ENCODE peak calls at places on chromosomes 11 and 22, in four cellular contexts. A is tibial artery; U is CD8-positive, alpha-beta T cell; H is GM12865. Y is an unnamed sample.

GRCh38 chr11:96054870-96055705 is 131.2 kb upstream of the MTMR2 start:
- DNase-seq in A (no peak), U (no peak), H (peak), Y (no peak)

GRCh38 chr11:34124885-34125668 is 19.6 kb downstream of the NAT10 start:
- DNase-seq in A (no peak), U (no peak), H (no peak), Y (no peak)

GRCh38 chr22:20865331-20865730 is 6.5 kb downstream of the SNAP29 start:
- DNase-seq in A (no peak), U (no peak), H (no peak), Y (no peak)

GRCh38 chr11:33997473-33998347 is 53.8 kb upstream of the CAPRIN1 start:
- DNase-seq in A (no peak), U (no peak), H (no peak), Y (no peak)

GRCh38 chr11:71442123-71442522 is 6.1 kb downstream of the DHCR7 start:
- DNase-seq in A (no peak), U (no peak), H (no peak), Y (peak)

GRCh38 chr11:70049045-70049444 is 29.1 kb upstream of the ANO1 start:
- DNase-seq in A (no peak), U (no peak), H (no peak), Y (no peak)

GRCh38 chr22:44472583-44472982 is 25.4 kb downstream of the RTL6 start:
- DNase-seq in A (no peak), U (no peak), H (no peak), Y (no peak)

GRCh38 chr11:68659158-68659921 is 25.0 kb upstream of the GAL start:
- DNase-seq in A (peak), U (no peak), H (no peak), Y (no peak)

GRCh38 chr11:111922803-111923202 is 4.1 kb downstream of the C11orf52 start:
- DNase-seq in A (peak), U (no peak), H (no peak), Y (no peak)

GRCh38 chr11:32829157-32829679 is 509 bp upstream of the PRRG4 start:
- DNase-seq in A (no peak), U (no peak), H (peak), Y (peak)

GRCh38 chr11:11982975-11983374 is 25.5 kb downstream of the DKK3 start:
- DNase-seq in A (no peak), U (no peak), H (no peak), Y (no peak)

GRCh38 chr22:42805016-42805997 is 51.8 kb downstream of the ARFGAP3 start:
- DNase-seq in A (no peak), U (no peak), H (no peak), Y (no peak)

GRCh38 chr11:131888230-131888826 is 517.9 kb downstream of the NTM start:
- DNase-seq in A (no peak), U (no peak), H (no peak), Y (no peak)

GRCh38 chr11:119874660-119875238 is 145.7 kb upstream of the NECTIN1 start:
- DNase-seq in A (no peak), U (no peak), H (no peak), Y (no peak)

GRCh38 chr11:221539-221938 is 14.0 kb downstream of the RIC8A start:
- DNase-seq in A (no peak), U (no peak), H (no peak), Y (no peak)

GRCh38 chr11:127994736-127995135 is 592.6 kb downstream of the ETS1 start:
- DNase-seq in A (no peak), U (no peak), H (no peak), Y (no peak)

GRCh38 chr22:46783721-46784120 is 21.3 kb downstream of the TBC1D22A start:
- DNase-seq in A (no peak), U (no peak), H (no peak), Y (no peak)

GRCh38 chr11:73520358-73521061 is 77.4 kb downstream of the FAM168A start:
- DNase-seq in A (no peak), U (no peak), H (peak), Y (no peak)

GRCh38 chr22:32684148-32684821 is 117.2 kb upstream of the TIMP3 start:
- DNase-seq in A (no peak), U (no peak), H (no peak), Y (no peak)

GRCh38 chr22:46910624-46911023 is 148.2 kb downstream of the TBC1D22A start:
- DNase-seq in A (no peak), U (no peak), H (no peak), Y (no peak)

GRCh38 chr11:124086447-124086846 is 28.8 kb upstream of the VWA5A start:
- DNase-seq in A (no peak), U (no peak), H (no peak), Y (no peak)

GRCh38 chr11:126886636-126887035 is 113.9 kb downstream of the KIRREL3 start:
- DNase-seq in A (no peak), U (no peak), H (no peak), Y (no peak)

GRCh38 chr11:34192481-34193401 is 87.3 kb downstream of the NAT10 start:
- DNase-seq in A (peak), U (no peak), H (peak), Y (no peak)

GRCh38 chr11:70566768-70567530 is 168.6 kb downstream of the CTTN start:
- DNase-seq in A (no peak), U (no peak), H (no peak), Y (peak)

GRCh38 chr22:39765029-39765428 is 128.5 kb downstream of the ENTHD1 start:
- DNase-seq in A (no peak), U (no peak), H (no peak), Y (no peak)

GRCh38 chr22:37623075-37624016 is 14.7 kb downstream of the GGA1 start:
- DNase-seq in A (no peak), U (peak), H (peak), Y (peak)

GRCh38 chr22:39699631-39700348 is 129.2 kb downstream of the CACNA1I start:
- DNase-seq in A (no peak), U (no peak), H (no peak), Y (no peak)

GRCh38 chr11:689630-690029 is 5.4 kb downstream of the DEAF1 start:
- DNase-seq in A (no peak), U (no peak), H (no peak), Y (no peak)

DNA sequence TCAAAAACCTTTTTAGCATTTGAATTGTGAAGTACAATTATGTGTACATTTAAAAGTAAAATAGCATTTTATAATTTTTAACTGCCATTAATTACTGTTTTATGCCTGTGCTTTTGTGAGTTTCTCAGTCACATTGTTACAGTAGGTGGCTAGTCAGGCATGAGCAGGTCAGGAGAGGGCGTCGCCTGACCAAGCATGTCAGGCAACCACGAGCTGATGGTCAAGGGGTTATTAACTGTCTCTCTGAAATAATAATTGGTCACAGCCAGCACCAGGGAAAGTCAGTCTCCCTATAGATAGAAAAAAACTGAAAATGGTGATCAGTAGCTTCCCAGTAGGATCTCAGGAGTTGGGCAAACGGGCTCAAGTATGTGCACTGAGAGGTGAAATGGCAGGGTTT is 19.4 kb upstream of the CCDC81 start:
- DNase-seq in A (no peak), U (no peak), H (no peak), Y (no peak)
- TF ChIP-seq CTCF in A (no peak), U (no peak), H (no peak), Y (no peak)

GRCh38 chr11:78097666-78098385 is 18.2 kb upstream of the NDUFC2 start:
- DNase-seq in A (no peak), U (no peak), H (no peak), Y (no peak)

GRCh38 chr11:78099671-78100070 is 20.0 kb upstream of the NDUFC2 start:
- DNase-seq in A (no peak), U (no peak), H (no peak), Y (no peak)

DNA sequence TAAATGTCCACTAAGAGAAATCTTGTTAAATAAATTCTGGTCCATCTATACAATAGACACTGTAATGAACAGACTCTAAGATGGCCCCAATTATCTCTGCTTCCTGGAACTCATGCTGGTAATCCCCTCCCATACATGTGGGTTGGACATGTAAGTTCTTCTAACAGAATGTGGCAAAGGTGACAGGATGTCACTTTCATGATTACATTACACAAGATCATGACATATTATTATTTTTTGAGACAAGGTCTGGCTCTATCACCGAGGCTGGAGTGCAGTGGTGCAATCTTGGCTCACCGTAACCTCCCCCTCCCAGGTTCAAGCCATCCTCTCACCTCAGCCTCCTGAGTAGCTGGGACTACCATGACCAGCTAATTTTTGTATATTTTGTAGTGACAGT is 14.6 kb upstream of the NDUFC2 start:
- DNase-seq in A (no peak), U (no peak), H (peak), Y (no peak)
- TF ChIP-seq CTCF in A (no peak), U (no peak), H (no peak), Y (no peak)

GRCh38 chr11:57656936-57657289 is 649 bp upstream of the CLP1 start:
- DNase-seq in A (no peak), U (no peak), H (no peak), Y (no peak)
- TF ChIP-seq CTCF in A (no peak), U (no peak), H (no peak), Y (no peak)

GRCh38 chr11:22928207-22928917 is 68.1 kb upstream of the CCDC179 start:
- DNase-seq in A (no peak), U (no peak), H (no peak), Y (no peak)
- TF ChIP-seq CTCF in A (no peak), U (no peak), H (peak), Y (no peak)

GRCh38 chr11:27694992-27695391 is 5.3 kb downstream of the BDNF start:
- DNase-seq in A (no peak), U (no peak), H (no peak), Y (no peak)
- TF ChIP-seq CTCF in A (no peak), U (no peak), H (peak), Y (no peak)